ENCODE peak calls at places on chromosomes 7 and 10, in four cellular contexts. One of them, this sample, is unnamed.

GRCh38 chr10:46555366-46555712 is 1.1 kb downstream of the GPRIN2 start:
- DNase-seq in HEK293T: no peak
- DNase-seq in K562: no peak
- DNase-seq in HepG2: no peak
- DNase-seq in this sample: no peak

GRCh38 chr7:3244241-3244814 is 56.7 kb upstream of the SDK1 start:
- DNase-seq in HEK293T: no peak
- DNase-seq in K562: no peak
- DNase-seq in HepG2: peak
- DNase-seq in this sample: no peak

GRCh38 chr7:96388620-96389383 is 66.9 kb upstream of the SLC25A13 start:
- DNase-seq in K562: no peak
- DNase-seq in HEK293T: no peak
- DNase-seq in HepG2: no peak
- DNase-seq in this sample: no peak

GRCh38 chr7:16026253-16027020 is 340.0 kb upstream of the MEOX2 start:
- DNase-seq in HepG2: no peak
- DNase-seq in HEK293T: no peak
- DNase-seq in K562: no peak
- DNase-seq in this sample: no peak

GRCh38 chr7:90900640-90901353 is 304.7 kb downstream of the CDK14 start:
- DNase-seq in HEK293T: no peak
- DNase-seq in HepG2: peak
- DNase-seq in K562: no peak
- DNase-seq in this sample: no peak

GRCh38 chr7:133763241-133763640 is 363.9 kb upstream of the LRGUK start:
- DNase-seq in HepG2: no peak
- DNase-seq in K562: no peak
- DNase-seq in HEK293T: no peak
- DNase-seq in this sample: no peak

GRCh38 chr7:143285806-143286521 is 1.2 kb downstream of the TMEM139 start:
- DNase-seq in K562: no peak
- DNase-seq in HepG2: no peak
- DNase-seq in HEK293T: no peak
- DNase-seq in this sample: no peak

GRCh38 chr7:102258073-102258748 is 28.5 kb upstream of the SH2B2 start:
- DNase-seq in HepG2: peak
- DNase-seq in K562: no peak
- DNase-seq in HEK293T: no peak
- DNase-seq in this sample: no peak

GRCh38 chr7:27364344-27364758 is 121.7 kb downstream of the EVX1 start:
- DNase-seq in HepG2: no peak
- DNase-seq in K562: no peak
- DNase-seq in HEK293T: no peak
- DNase-seq in this sample: no peak

GRCh38 chr10:72322280-72323058 is 32.2 kb downstream of the DNAJB12 start:
- DNase-seq in HepG2: no peak
- DNase-seq in K562: no peak
- DNase-seq in HEK293T: no peak
- DNase-seq in this sample: no peak

GRCh38 chr10:97633921-97634320 is 621 bp upstream of the MORN4 start:
- DNase-seq in HepG2: peak
- DNase-seq in HEK293T: no peak
- DNase-seq in K562: no peak
- DNase-seq in this sample: no peak

GRCh38 chr7:73920406-73921134 is 59.6 kb downstream of the TMEM270 start:
- DNase-seq in HEK293T: no peak
- DNase-seq in K562: no peak
- DNase-seq in HepG2: no peak
- DNase-seq in this sample: no peak

GRCh38 chr10:20040012-20040411 is 223.8 kb downstream of the PLXDC2 start:
- DNase-seq in K562: no peak
- DNase-seq in HEK293T: no peak
- DNase-seq in HepG2: no peak
- DNase-seq in this sample: no peak

GRCh38 chr7:27098493-27099223 is 2.9 kb upstream of the HOXA1 start:
- DNase-seq in HEK293T: no peak
- DNase-seq in K562: no peak
- DNase-seq in HepG2: no peak
- DNase-seq in this sample: no peak

GRCh38 chr10:17113889-17114288 is 15.7 kb downstream of the CUBN start:
- DNase-seq in HepG2: no peak
- DNase-seq in HEK293T: no peak
- DNase-seq in K562: no peak
- DNase-seq in this sample: no peak

GRCh38 chr10:104492349-104492940 is 138.8 kb downstream of the CFAP58 start:
- DNase-seq in HepG2: no peak
- DNase-seq in K562: no peak
- DNase-seq in HEK293T: no peak
- DNase-seq in this sample: no peak

GRCh38 chr10:59393349-59393748 is 31.0 kb upstream of the FAM13C start:
- DNase-seq in HEK293T: no peak
- DNase-seq in HepG2: no peak
- DNase-seq in K562: no peak
- DNase-seq in this sample: no peak

GRCh38 chr7:106076537-106076936 is 35.6 kb downstream of the SYPL1 start:
- DNase-seq in HepG2: no peak
- DNase-seq in K562: no peak
- DNase-seq in HEK293T: no peak
- DNase-seq in this sample: no peak

GRCh38 chr7:155953781-155954549 is 141.7 kb upstream of the SHH start:
- DNase-seq in HEK293T: no peak
- DNase-seq in HepG2: peak
- DNase-seq in K562: no peak
- DNase-seq in this sample: no peak

GRCh38 chr7:115135111-115135510 is 213.2 kb downstream of the MDFIC start:
- DNase-seq in HepG2: no peak
- DNase-seq in HEK293T: no peak
- DNase-seq in K562: no peak
- DNase-seq in this sample: no peak

GRCh38 chr10:116720241-116721047 is 21.9 kb downstream of the HSPA12A start:
- DNase-seq in HepG2: peak
- DNase-seq in HEK293T: no peak
- DNase-seq in K562: no peak
- DNase-seq in this sample: no peak

GRCh38 chr10:69749180-69750010 is 52.3 kb upstream of the COL13A1 start:
- DNase-seq in HepG2: no peak
- DNase-seq in K562: no peak
- DNase-seq in HEK293T: no peak
- DNase-seq in this sample: no peak

GRCh38 chr7:119935418-119936025 is 337.5 kb upstream of the KCND2 start:
- DNase-seq in HepG2: peak
- DNase-seq in K562: no peak
- DNase-seq in HEK293T: peak
- DNase-seq in this sample: no peak

GRCh38 chr7:50507898-50508470 is 57.2 kb downstream of the DDC start:
- DNase-seq in HepG2: no peak
- DNase-seq in K562: no peak
- DNase-seq in HEK293T: no peak
- DNase-seq in this sample: no peak

GRCh38 chr10:30980951-30981616 is 50.6 kb downstream of the ZNF438 start:
- DNase-seq in K562: no peak
- DNase-seq in HEK293T: no peak
- DNase-seq in HepG2: no peak
- DNase-seq in this sample: no peak

GRCh38 chr10:118106426-118106825 is 59.7 kb upstream of the RAB11FIP2 start:
- DNase-seq in HepG2: peak
- DNase-seq in K562: peak
- DNase-seq in HEK293T: peak
- DNase-seq in this sample: no peak

GRCh38 chr7:27953777-27954176 is 213.8 kb downstream of the TAX1BP1 start:
- DNase-seq in K562: no peak
- DNase-seq in HEK293T: no peak
- DNase-seq in HepG2: no peak
- DNase-seq in this sample: no peak

GRCh38 chr7:135430626-135431025 is 79.3 kb downstream of the CNOT4 start:
- DNase-seq in HepG2: no peak
- DNase-seq in HEK293T: no peak
- DNase-seq in K562: no peak
- DNase-seq in this sample: no peak

GRCh38 chr7:143305423-143306070 is 10.4 kb upstream of the CLCN1 start:
- DNase-seq in HEK293T: peak
- DNase-seq in HepG2: peak
- DNase-seq in K562: peak
- DNase-seq in this sample: no peak

GRCh38 chr7:2996141-2996540 is 47.5 kb downstream of the CARD11 start:
- DNase-seq in HEK293T: no peak
- DNase-seq in K562: no peak
- DNase-seq in HepG2: no peak
- DNase-seq in this sample: no peak

GRCh38 chr10:103812004-103812403 is 43.4 kb downstream of the SH3PXD2A start:
- DNase-seq in HepG2: no peak
- DNase-seq in HEK293T: no peak
- DNase-seq in K562: no peak
- DNase-seq in this sample: no peak

GRCh38 chr7:39312254-39312989 is 253.8 kb upstream of the YAE1 start:
- DNase-seq in HepG2: no peak
- DNase-seq in K562: no peak
- DNase-seq in HEK293T: no peak
- DNase-seq in this sample: no peak

GRCh38 chr7:155124706-155125105 is 54.6 kb downstream of the HTR5A start:
- DNase-seq in HepG2: no peak
- DNase-seq in HEK293T: no peak
- DNase-seq in K562: no peak
- DNase-seq in this sample: no peak

GRCh38 chr7:150966002-150966401 is 12.1 kb downstream of the KCNH2 start:
- DNase-seq in HepG2: peak
- DNase-seq in K562: peak
- DNase-seq in HEK293T: no peak
- DNase-seq in this sample: no peak

GRCh38 chr10:86188326-86188725 is 178.3 kb downstream of the GRID1 start:
- DNase-seq in HEK293T: no peak
- DNase-seq in K562: no peak
- DNase-seq in HepG2: no peak
- DNase-seq in this sample: no peak

GRCh38 chr10:7942311-7942710 is 112.2 kb upstream of the GATA3 start:
- DNase-seq in HEK293T: no peak
- DNase-seq in HepG2: no peak
- DNase-seq in K562: no peak
- DNase-seq in this sample: no peak

DNA sequence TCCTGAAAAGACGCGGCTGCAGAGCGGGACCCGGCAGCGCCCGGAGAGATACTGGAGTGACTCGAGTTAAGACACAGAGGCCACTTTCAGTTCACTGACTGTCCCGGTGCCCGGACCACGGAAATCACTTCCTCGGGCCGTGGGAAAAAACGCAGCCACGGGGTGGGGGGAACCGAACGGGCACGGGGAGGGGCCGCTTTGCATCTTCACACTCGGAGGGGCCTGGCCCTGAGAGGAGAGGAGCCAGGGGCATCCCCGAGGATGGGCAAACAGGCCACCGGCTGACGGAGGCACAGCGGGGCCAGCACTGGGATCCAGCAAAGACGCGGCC is 85.5 kb downstream of the FOXL3 start:
- DNase-seq in K562: no peak
- DNase-seq in HepG2: no peak
- DNase-seq in HEK293T: no peak
- DNase-seq in this sample: no peak
- TF ChIP-seq TARDBP in K562: no peak
- TF ChIP-seq TARDBP in HepG2: no peak
- TF ChIP-seq TARDBP in HEK293T: no peak
- TF ChIP-seq TARDBP in this sample: no peak

GRCh38 chr7:131330299-131330698 is 2.6 kb downstream of the MKLN1 start:
- DNase-seq in HEK293T: no peak
- DNase-seq in HepG2: no peak
- DNase-seq in K562: no peak
- DNase-seq in this sample: no peak

GRCh38 chr7:131329176-131329570 is 1.5 kb downstream of the MKLN1 start:
- DNase-seq in HepG2: no peak
- DNase-seq in K562: no peak
- DNase-seq in HEK293T: no peak
- DNase-seq in this sample: no peak

GRCh38 chr7:131327626-131328386 is at the start of gene MKLN1:
- DNase-seq in HepG2: peak
- DNase-seq in K562: peak
- DNase-seq in HEK293T: peak
- DNase-seq in this sample: peak

GRCh38 chr7:131327049-131327625 is 539 bp upstream of the MKLN1 start:
- DNase-seq in HEK293T: peak
- DNase-seq in K562: peak
- DNase-seq in HepG2: peak
- DNase-seq in this sample: no peak

GRCh38 chr7:131328387-131329175 is 905 bp downstream of the MKLN1 start:
- DNase-seq in HepG2: no peak
- DNase-seq in K562: no peak
- DNase-seq in HEK293T: no peak
- DNase-seq in this sample: no peak
- TF ChIP-seq TARDBP in HepG2: no peak
- TF ChIP-seq TARDBP in K562: no peak
- TF ChIP-seq TARDBP in HEK293T: no peak
- TF ChIP-seq TARDBP in this sample: no peak

GRCh38 chr10:50224330-50224952 is 26.9 kb downstream of the ASAH2 start:
- DNase-seq in K562: no peak
- DNase-seq in HEK293T: peak
- DNase-seq in HepG2: peak
- DNase-seq in this sample: peak
- TF ChIP-seq TARDBP in K562: no peak
- TF ChIP-seq TARDBP in HEK293T: no peak
- TF ChIP-seq TARDBP in HepG2: no peak
- TF ChIP-seq TARDBP in this sample: no peak

GRCh38 chr10:110919349-110919931 is at the start of gene SHOC2:
- DNase-seq in HepG2: no peak
- DNase-seq in HEK293T: peak
- DNase-seq in K562: peak
- DNase-seq in this sample: no peak
- TF ChIP-seq TARDBP in HepG2: peak
- TF ChIP-seq TARDBP in HEK293T: no peak
- TF ChIP-seq TARDBP in K562: no peak
- TF ChIP-seq TARDBP in this sample: no peak

GRCh38 chr10:21203473-21204107 is 306.5 kb upstream of the NEBL start:
- DNase-seq in K562: no peak
- DNase-seq in HEK293T: no peak
- DNase-seq in HepG2: no peak
- DNase-seq in this sample: no peak
- TF ChIP-seq TARDBP in K562: no peak
- TF ChIP-seq TARDBP in HEK293T: no peak
- TF ChIP-seq TARDBP in HepG2: no peak
- TF ChIP-seq TARDBP in this sample: no peak

GRCh38 chr10:61136151-61136550 is 192.2 kb upstream of the RHOBTB1 start:
- DNase-seq in HEK293T: no peak
- DNase-seq in HepG2: peak
- DNase-seq in K562: no peak
- DNase-seq in this sample: no peak
- TF ChIP-seq TARDBP in HEK293T: no peak
- TF ChIP-seq TARDBP in HepG2: no peak
- TF ChIP-seq TARDBP in K562: no peak
- TF ChIP-seq TARDBP in this sample: no peak

This sample was measured in GM12878.